ENCODE peak calls at places on chromosomes 2 and 18, in eight cellular contexts. One of them, this sample, is unnamed.

GRCh38 chr2:169977510-169977909 is 150.3 kb downstream of the UBR3 start:
- DNase-seq in naive thymus-derived CD8-positive, alpha-beta T cell: no peak
- DNase-seq in 8988T: no peak
- DNase-seq in memory B cell: no peak
- DNase-seq in EL: no peak
- DNase-seq in foreskin fibroblast: peak; percentile 13
- DNase-seq in HCT116: no peak
- DNase-seq in NCI-H2081: no peak
- DNase-seq in this sample: no peak

GRCh38 chr2:8511868-8512612 is 169.8 kb upstream of the ID2 start:
- DNase-seq in HCT116: no peak
- DNase-seq in EL: peak; percentile 28
- DNase-seq in 8988T: no peak
- DNase-seq in naive thymus-derived CD8-positive, alpha-beta T cell: no peak
- DNase-seq in NCI-H2081: no peak
- DNase-seq in memory B cell: no peak
- DNase-seq in foreskin fibroblast: peak; percentile 6
- DNase-seq in this sample: no peak

GRCh38 chr2:218435003-218435982 is 16.4 kb downstream of the VIL1 start:
- DNase-seq in naive thymus-derived CD8-positive, alpha-beta T cell: no peak
- DNase-seq in memory B cell: no peak
- DNase-seq in EL: no peak
- DNase-seq in foreskin fibroblast: peak; percentile 24
- DNase-seq in HCT116: no peak
- DNase-seq in NCI-H2081: no peak
- DNase-seq in 8988T: no peak
- DNase-seq in this sample: no peak

GRCh38 chr2:173854840-173855239 is 110.3 kb downstream of the SP3 start:
- DNase-seq in EL: peak; percentile 76
- DNase-seq in naive thymus-derived CD8-positive, alpha-beta T cell: no peak
- DNase-seq in HCT116: no peak
- DNase-seq in NCI-H2081: peak; percentile 9
- DNase-seq in memory B cell: no peak
- DNase-seq in foreskin fibroblast: peak; percentile 84
- DNase-seq in 8988T: no peak
- DNase-seq in this sample: no peak

GRCh38 chr2:36420569-36421164 is 65.1 kb downstream of the CRIM1 start:
- DNase-seq in EL: no peak
- DNase-seq in naive thymus-derived CD8-positive, alpha-beta T cell: no peak
- DNase-seq in memory B cell: no peak
- DNase-seq in NCI-H2081: no peak
- DNase-seq in HCT116: no peak
- DNase-seq in foreskin fibroblast: no peak
- DNase-seq in 8988T: no peak
- DNase-seq in this sample: no peak

GRCh38 chr2:62236499-62236898 is 40.6 kb downstream of the B3GNT2 start:
- DNase-seq in memory B cell: no peak
- DNase-seq in NCI-H2081: no peak
- DNase-seq in HCT116: no peak
- DNase-seq in 8988T: no peak
- DNase-seq in EL: no peak
- DNase-seq in naive thymus-derived CD8-positive, alpha-beta T cell: no peak
- DNase-seq in foreskin fibroblast: no peak
- DNase-seq in this sample: no peak

GRCh38 chr18:58580078-58580477 is 48.8 kb downstream of the ALPK2 start:
- DNase-seq in HCT116: no peak
- DNase-seq in foreskin fibroblast: peak; percentile 22
- DNase-seq in naive thymus-derived CD8-positive, alpha-beta T cell: no peak
- DNase-seq in 8988T: no peak
- DNase-seq in NCI-H2081: no peak
- DNase-seq in EL: peak; percentile 87
- DNase-seq in memory B cell: no peak
- DNase-seq in this sample: no peak

GRCh38 chr2:152649997-152650396 is 67.3 kb downstream of the PRPF40A start:
- DNase-seq in NCI-H2081: no peak
- DNase-seq in memory B cell: no peak
- DNase-seq in naive thymus-derived CD8-positive, alpha-beta T cell: no peak
- DNase-seq in EL: no peak
- DNase-seq in 8988T: no peak
- DNase-seq in HCT116: no peak
- DNase-seq in foreskin fibroblast: no peak
- DNase-seq in this sample: no peak

GRCh38 chr2:219245899-219246230 is 586 bp downstream of the STK16 start:
- DNase-seq in EL: no peak
- DNase-seq in foreskin fibroblast: no peak
- DNase-seq in HCT116: no peak
- DNase-seq in NCI-H2081: no peak
- DNase-seq in naive thymus-derived CD8-positive, alpha-beta T cell: no peak
- DNase-seq in memory B cell: no peak
- DNase-seq in 8988T: no peak
- DNase-seq in this sample: no peak

GRCh38 chr2:222864296-222864695 is 3.5 kb downstream of the ACSL3 start:
- DNase-seq in 8988T: no peak
- DNase-seq in foreskin fibroblast: peak; percentile 93
- DNase-seq in memory B cell: no peak
- DNase-seq in HCT116: no peak
- DNase-seq in EL: peak; percentile 90
- DNase-seq in NCI-H2081: no peak
- DNase-seq in naive thymus-derived CD8-positive, alpha-beta T cell: no peak
- DNase-seq in this sample: no peak

GRCh38 chr2:239223330-239224248 is 177.2 kb downstream of the HDAC4 start:
- DNase-seq in HCT116: no peak
- DNase-seq in naive thymus-derived CD8-positive, alpha-beta T cell: no peak
- DNase-seq in memory B cell: no peak
- DNase-seq in 8988T: no peak
- DNase-seq in foreskin fibroblast: peak; percentile 65
- DNase-seq in EL: no peak
- DNase-seq in NCI-H2081: no peak
- DNase-seq in this sample: peak; percentile 77

GRCh38 chr2:161004379-161004778 is 155.8 kb upstream of the TANK start:
- DNase-seq in HCT116: peak; percentile 4
- DNase-seq in naive thymus-derived CD8-positive, alpha-beta T cell: no peak
- DNase-seq in NCI-H2081: no peak
- DNase-seq in 8988T: no peak
- DNase-seq in foreskin fibroblast: peak; percentile 57
- DNase-seq in memory B cell: no peak
- DNase-seq in EL: peak; percentile 17
- DNase-seq in this sample: no peak

GRCh38 chr2:154375625-154376020 is 322.9 kb upstream of the KCNJ3 start:
- DNase-seq in foreskin fibroblast: peak; percentile 2
- DNase-seq in 8988T: peak; percentile 8
- DNase-seq in naive thymus-derived CD8-positive, alpha-beta T cell: peak; percentile 16
- DNase-seq in memory B cell: no peak
- DNase-seq in EL: peak; percentile 18
- DNase-seq in HCT116: peak; percentile 56
- DNase-seq in NCI-H2081: peak; percentile 54
- DNase-seq in this sample: peak; percentile 74

GRCh38 chr18:45050712-45051639 is 370.3 kb downstream of the SETBP1 start:
- DNase-seq in naive thymus-derived CD8-positive, alpha-beta T cell: no peak
- DNase-seq in HCT116: no peak
- DNase-seq in 8988T: no peak
- DNase-seq in NCI-H2081: no peak
- DNase-seq in memory B cell: no peak
- DNase-seq in foreskin fibroblast: peak; percentile 90
- DNase-seq in EL: peak; percentile 83
- DNase-seq in this sample: no peak

GRCh38 chr2:138831691-138832090 is 51.5 kb upstream of the NXPH2 start:
- DNase-seq in HCT116: no peak
- DNase-seq in 8988T: no peak
- DNase-seq in NCI-H2081: no peak
- DNase-seq in foreskin fibroblast: no peak
- DNase-seq in memory B cell: no peak
- DNase-seq in naive thymus-derived CD8-positive, alpha-beta T cell: no peak
- DNase-seq in EL: no peak
- DNase-seq in this sample: no peak

GRCh38 chr2:176163655-176164021 is 6.5 kb downstream of the HOXD3 start:
- DNase-seq in naive thymus-derived CD8-positive, alpha-beta T cell: no peak
- DNase-seq in memory B cell: no peak
- DNase-seq in HCT116: no peak
- DNase-seq in EL: no peak
- DNase-seq in 8988T: no peak
- DNase-seq in NCI-H2081: no peak
- DNase-seq in foreskin fibroblast: no peak
- DNase-seq in this sample: no peak

GRCh38 chr18:61582205-61582710 is 249.0 kb downstream of the CDH20 start:
- DNase-seq in HCT116: no peak
- DNase-seq in EL: no peak
- DNase-seq in 8988T: no peak
- DNase-seq in foreskin fibroblast: no peak
- DNase-seq in NCI-H2081: no peak
- DNase-seq in naive thymus-derived CD8-positive, alpha-beta T cell: no peak
- DNase-seq in memory B cell: no peak
- DNase-seq in this sample: no peak

GRCh38 chr2:149715005-149715592 is 127.5 kb upstream of the MMADHC start:
- DNase-seq in memory B cell: no peak
- DNase-seq in naive thymus-derived CD8-positive, alpha-beta T cell: no peak
- DNase-seq in NCI-H2081: no peak
- DNase-seq in EL: peak; percentile 58
- DNase-seq in foreskin fibroblast: peak; percentile 75
- DNase-seq in HCT116: peak; percentile 35
- DNase-seq in 8988T: no peak
- DNase-seq in this sample: no peak